ENCODE peak calls at places on chromosomes 13 and 19, in seven cellular contexts. F is type B pancreatic cell; T is DMS 273 treated with DMSO at 0.1 percent for 48 hours; O is BE2C; W is body of pancreas; A is stimulated activated CD8-positive, alpha-beta memory T cell treated with anti-CD3 and anti-CD28 coated beads, Interleukin-4, amount 100 ng/mL, for 4 hours; G is heart right ventricle. J is an unnamed sample.

GRCh38 chr13:49908637-49909036 is 27.5 kb downstream of the SPRYD7 start:
- DNase-seq in F (no peak), T (no peak), O (no peak), W (no peak), A (no peak), G (no peak), J (no peak)

GRCh38 chr13:74128171-74128767 is 5.9 kb downstream of the KLF12 start:
- DNase-seq in F (no peak), T (no peak), O (no peak), W (no peak), A (no peak), G (no peak), J (no peak)

GRCh38 chr19:50357178-50358100 is 8.0 kb downstream of the NAPSA start:
- DNase-seq in F (no peak), T (peak), O (peak), W (peak), A (peak), G (peak), J (peak)

GRCh38 chr13:52414963-52415362 is 9.0 kb upstream of the THSD1 start:
- DNase-seq in F (no peak), T (no peak), O (no peak), W (no peak), A (no peak), G (no peak), J (no peak)

GRCh38 chr19:21474671-21475181 is 30.7 kb upstream of the ZNF429 start:
- DNase-seq in F (peak), T (peak), O (no peak), W (peak), A (peak), G (peak), J (peak)

GRCh38 chr13:51557875-51558604 is 26.2 kb upstream of the WDFY2 start:
- DNase-seq in F (no peak), T (no peak), O (no peak), W (no peak), A (no peak), G (no peak), J (no peak)

GRCh38 chr13:31240921-31241320 is 41.1 kb downstream of the B3GLCT start:
- DNase-seq in F (no peak), T (no peak), O (no peak), W (no peak), A (no peak), G (no peak), J (no peak)

GRCh38 chr13:31000889-31001288 is 68.4 kb downstream of the TEX26 start:
- DNase-seq in F (no peak), T (no peak), O (no peak), W (no peak), A (no peak), G (no peak), J (no peak)

GRCh38 chr19:41563847-41564514 is 12.0 kb upstream of the CEACAM21 start:
- DNase-seq in F (no peak), T (no peak), O (no peak), W (no peak), A (no peak), G (no peak), J (no peak)

GRCh38 chr13:95128045-95128643 is 173.1 kb downstream of the ABCC4 start:
- DNase-seq in F (no peak), T (no peak), O (no peak), W (peak), A (no peak), G (no peak), J (no peak)

GRCh38 chr19:33809960-33810359 is 13.3 kb downstream of the KCTD15 start:
- DNase-seq in F (no peak), T (no peak), O (no peak), W (no peak), A (no peak), G (no peak), J (no peak)

GRCh38 chr13:102710261-102710679 is 15.4 kb upstream of the METTL21C start:
- DNase-seq in F (no peak), T (no peak), O (no peak), W (no peak), A (no peak), G (no peak), J (no peak)

GRCh38 chr13:27783111-27783510 is 9.2 kb upstream of the GSX1 start:
- DNase-seq in F (no peak), T (no peak), O (no peak), W (peak), A (no peak), G (no peak), J (no peak)

GRCh38 chr19:51469162-51469561 is 9.2 kb upstream of the CEACAM18 start:
- DNase-seq in F (no peak), T (no peak), O (no peak), W (no peak), A (no peak), G (no peak), J (no peak)

GRCh38 chr19:32708457-32708856 is 11.1 kb upstream of the TDRD12 start:
- DNase-seq in F (no peak), T (no peak), O (no peak), W (no peak), A (no peak), G (no peak), J (no peak)

GRCh38 chr13:32409561-32410440 is 18.1 kb downstream of the N4BP2L1 start:
- DNase-seq in F (no peak), T (no peak), O (peak), W (no peak), A (no peak), G (peak), J (peak)

GRCh38 chr13:46345866-46346265 is 41.2 kb downstream of the RUBCNL start:
- DNase-seq in F (no peak), T (no peak), O (no peak), W (peak), A (no peak), G (no peak), J (no peak)

GRCh38 chr13:113930711-113931637 is 42.9 kb downstream of the C13orf46 start:
- DNase-seq in F (peak), T (no peak), O (no peak), W (no peak), A (peak), G (no peak), J (no peak)

GRCh38 chr19:50415661-50416033 is 3.1 kb upstream of the SPIB start:
- DNase-seq in F (no peak), T (no peak), O (no peak), W (no peak), A (peak), G (no peak), J (peak)

GRCh38 chr19:54316746-54317107 is 3.8 kb upstream of the LILRA5 start:
- DNase-seq in F (no peak), T (no peak), O (no peak), W (no peak), A (no peak), G (no peak), J (no peak)

GRCh38 chr13:46385946-46386345 is 1.1 kb downstream of the RUBCNL start:
- DNase-seq in F (no peak), T (no peak), O (no peak), W (no peak), A (no peak), G (no peak), J (no peak)

GRCh38 chr13:46648166-46648607 is 95.2 kb downstream of the LRCH1 start:
- DNase-seq in F (no peak), T (peak), O (peak), W (peak), A (no peak), G (no peak), J (no peak)

GRCh38 chr13:71912524-71912923 is 45.5 kb upstream of the DACH1 start:
- DNase-seq in F (no peak), T (no peak), O (no peak), W (no peak), A (no peak), G (no peak), J (no peak)

GRCh38 chr13:62964522-62964921 is 1548.9 kb upstream of the PCDH20 start:
- DNase-seq in F (no peak), T (no peak), O (no peak), W (no peak), A (no peak), G (no peak), J (no peak)

GRCh38 chr13:77565635-77566034 is 30.1 kb downstream of the SCEL start:
- DNase-seq in F (no peak), T (no peak), O (peak), W (no peak), A (no peak), G (no peak), J (no peak)

GRCh38 chr13:44458313-44458975 is 84.8 kb downstream of the SERP2 start:
- DNase-seq in F (no peak), T (no peak), O (no peak), W (no peak), A (no peak), G (no peak), J (no peak)

GRCh38 chr19:42253245-42254082 is 1.5 kb downstream of the ERF start:
- DNase-seq in F (peak), T (no peak), O (peak), W (peak), A (peak), G (peak), J (peak)

GRCh38 chr19:11422163-11423068 is 3.3 kb upstream of the RGL3 start:
- DNase-seq in F (no peak), T (no peak), O (no peak), W (peak), A (peak), G (peak), J (peak)

GRCh38 chr13:63741029-63741813 is 2325.6 kb upstream of the PCDH20 start:
- DNase-seq in F (peak), T (no peak), O (no peak), W (no peak), A (no peak), G (no peak), J (no peak)

GRCh38 chr13:110017379-110017778 is 231.0 kb upstream of the IRS2 start:
- DNase-seq in F (no peak), T (no peak), O (no peak), W (peak), A (no peak), G (no peak), J (no peak)

GRCh38 chr13:27997904-27998522 is 9.5 kb upstream of the URAD start:
- DNase-seq in F (no peak), T (no peak), O (peak), W (peak), A (no peak), G (peak), J (peak)

GRCh38 chr19:35303357-35303915 is 11.5 kb downstream of the MAG start:
- DNase-seq in F (no peak), T (no peak), O (no peak), W (no peak), A (no peak), G (no peak), J (no peak)

GRCh38 chr19:39156230-39156890 is 30.8 kb downstream of the PAK4 start:
- DNase-seq in F (no peak), T (no peak), O (peak), W (peak), A (no peak), G (no peak), J (no peak)

J was measured in left ventricle myocardium superior.